ENCODE peak calls at places on chromosomes 3 and 15, in nine cellular contexts. Q is HepG2, J is tibial nerve, M is IMR-90, D is uterus, K is esophagus squamous epithelium, F is K562, N is heart left ventricle, V is stomach. Z is an unnamed sample. For H3K36me3, the result is how much of the 10 kb centered on the place peaks cover.

GRCh38 chr3:43161684-43162512 is 56.0 kb upstream of the POMGNT2 start:
- DNase-seq in Q (peak), J (no peak), M (peak), D (no peak), K (no peak), F (no peak), N (no peak), V (no peak), Z (no peak)

GRCh38 chr15:92586383-92586910 is 69.1 kb downstream of the FAM174B start:
- DNase-seq in Q (no peak), J (no peak), M (no peak), D (no peak), K (no peak), F (no peak), N (no peak), V (no peak), Z (no peak)

GRCh38 chr15:50224606-50225005 is 40.9 kb downstream of the HDC start:
- DNase-seq in Q (no peak), J (no peak), M (peak), D (no peak), K (no peak), F (no peak), N (no peak), V (no peak), Z (no peak)

GRCh38 chr3:179558742-179559364 is 3.9 kb upstream of the ACTL6A start:
- DNase-seq in Q (peak), J (peak), M (peak), D (peak), K (no peak), F (peak), N (peak), V (peak), Z (peak)

GRCh38 chr15:55247276-55247675 is 42.3 kb downstream of the RAB27A start:
- DNase-seq in Q (no peak), J (no peak), M (no peak), D (no peak), K (no peak), F (no peak), N (no peak), V (no peak), Z (no peak)

GRCh38 chr15:71651750-71652186 is 158.6 kb upstream of the NR2E3 start:
- DNase-seq in Q (peak), J (peak), M (peak), D (no peak), K (no peak), F (no peak), N (no peak), V (peak), Z (peak)

GRCh38 chr3:170207717-170208116 is 14.5 kb upstream of the PRKCI start:
- DNase-seq in Q (no peak), J (no peak), M (no peak), D (no peak), K (no peak), F (no peak), N (no peak), V (no peak), Z (no peak)

GRCh38 chr3:76199382-76199781 is 414.0 kb upstream of the ZNF717 start:
- DNase-seq in Q (no peak), J (no peak), M (no peak), D (no peak), K (no peak), F (no peak), N (no peak), V (no peak), Z (no peak)

GRCh38 chr15:89167267-89168176 is 53.9 kb downstream of the RLBP1 start:
- DNase-seq in Q (peak), J (no peak), M (peak), D (no peak), K (no peak), F (peak), N (no peak), V (peak), Z (no peak)

GRCh38 chr3:59469948-59470723 is 420.3 kb upstream of the CFAP20DC start:
- DNase-seq in Q (no peak), J (no peak), M (no peak), D (no peak), K (no peak), F (no peak), N (no peak), V (no peak), Z (no peak)

GRCh38 chr15:68830141-68830540 is 9.4 kb upstream of the ANP32A start:
- DNase-seq in Q (no peak), J (no peak), M (no peak), D (no peak), K (no peak), F (no peak), N (no peak), V (no peak), Z (no peak)

GRCh38 chr3:40593351-40593750 is 68.6 kb downstream of the ZNF621 start:
- DNase-seq in Q (no peak), J (no peak), M (no peak), D (no peak), K (no peak), F (no peak), N (no peak), V (no peak), Z (no peak)

GRCh38 chr15:45821390-45821789 is 186.6 kb downstream of the SQOR start:
- DNase-seq in Q (no peak), J (no peak), M (no peak), D (no peak), K (no peak), F (no peak), N (no peak), V (no peak), Z (no peak)

GRCh38 chr15:68383161-68384074 is 48.5 kb downstream of the ITGA11 start:
- DNase-seq in Q (peak), J (peak), M (peak), D (peak), K (no peak), F (peak), N (peak), V (peak), Z (peak)

GRCh38 chr15:39669671-39670070 is 88.8 kb downstream of the THBS1 start:
- DNase-seq in Q (no peak), J (no peak), M (no peak), D (no peak), K (no peak), F (no peak), N (no peak), V (no peak), Z (no peak)

GRCh38 chr3:72700106-72700505 is 148.1 kb downstream of the SHQ1 start:
- DNase-seq in Q (no peak), J (no peak), M (no peak), D (no peak), K (no peak), F (no peak), N (no peak), V (no peak), Z (no peak)

GRCh38 chr15:47897525-47897924 is 180.2 kb downstream of the SEMA6D start:
- DNase-seq in Q (no peak), J (no peak), M (no peak), D (no peak), K (no peak), F (no peak), N (no peak), V (no peak), Z (no peak)

GRCh38 chr3:65033577-65033976 is 345.8 kb upstream of the ADAMTS9 start:
- DNase-seq in Q (no peak), J (no peak), M (no peak), D (no peak), K (no peak), F (no peak), N (no peak), V (no peak), Z (no peak)

GRCh38 chr3:7739754-7740153 is 761.9 kb upstream of the LMCD1 start:
- DNase-seq in Q (no peak), J (no peak), M (no peak), D (no peak), K (no peak), F (no peak), N (no peak), V (no peak), Z (no peak)

GRCh38 chr3:187261541-187261969 is 30.0 kb downstream of the MASP1 start:
- DNase-seq in Q (no peak), J (no peak), M (peak), D (no peak), K (no peak), F (no peak), N (no peak), V (no peak), Z (no peak)

GRCh38 chr3:104536715-104537114 is 830.0 kb upstream of the ALCAM start:
- DNase-seq in Q (no peak), J (no peak), M (no peak), D (no peak), K (no peak), F (no peak), N (no peak), V (no peak), Z (no peak)

GRCh38 chr3:112671930-112672715 is 31.2 kb upstream of the CCDC80 start:
- DNase-seq in Q (no peak), J (no peak), M (peak), D (no peak), K (no peak), F (no peak), N (no peak), V (no peak), Z (no peak)

GRCh38 chr3:45995370-45996192 is at the start of gene FYCO1:
- DNase-seq in Q (peak), J (peak), M (peak), D (peak), K (peak), F (peak), N (peak), V (peak), Z (peak)
- TF ChIP-seq POLR2A in Q (peak), J (no peak), M (peak), D (peak), K (no peak), F (peak), N (no peak), V (no peak), Z (no peak)

GRCh38 chr15:53910852-53911251 is 67.4 kb upstream of the UNC13C start:
- DNase-seq in Q (no peak), J (no peak), M (no peak), D (no peak), K (no peak), F (no peak), N (no peak), V (peak), Z (no peak)
- H3K36me3 ChIP-seq in Q (under half), J (under half), M (under half), D (under half), K (under half), F (under half), N (under half), V (under half), Z (under half)

GRCh38 chr3:52238193-52238760 is 681 bp downstream of the TWF2 start:
- DNase-seq in Q (peak), J (no peak), M (peak), D (no peak), K (no peak), F (no peak), N (no peak), V (no peak), Z (peak)

GRCh38 chr3:52238761-52239701 is at the start of gene TWF2:
- DNase-seq in Q (peak), J (peak), M (peak), D (peak), K (no peak), F (peak), N (peak), V (peak), Z (peak)

GRCh38 chr3:52242039-52242438 is 3.1 kb upstream of the TWF2 start:
- DNase-seq in Q (no peak), J (no peak), M (no peak), D (no peak), K (no peak), F (no peak), N (no peak), V (no peak), Z (no peak)

GRCh38 chr3:52240886-52241244 is 1.9 kb upstream of the TWF2 start:
- DNase-seq in Q (no peak), J (no peak), M (no peak), D (no peak), K (no peak), F (no peak), N (no peak), V (no peak), Z (no peak)

DNA sequence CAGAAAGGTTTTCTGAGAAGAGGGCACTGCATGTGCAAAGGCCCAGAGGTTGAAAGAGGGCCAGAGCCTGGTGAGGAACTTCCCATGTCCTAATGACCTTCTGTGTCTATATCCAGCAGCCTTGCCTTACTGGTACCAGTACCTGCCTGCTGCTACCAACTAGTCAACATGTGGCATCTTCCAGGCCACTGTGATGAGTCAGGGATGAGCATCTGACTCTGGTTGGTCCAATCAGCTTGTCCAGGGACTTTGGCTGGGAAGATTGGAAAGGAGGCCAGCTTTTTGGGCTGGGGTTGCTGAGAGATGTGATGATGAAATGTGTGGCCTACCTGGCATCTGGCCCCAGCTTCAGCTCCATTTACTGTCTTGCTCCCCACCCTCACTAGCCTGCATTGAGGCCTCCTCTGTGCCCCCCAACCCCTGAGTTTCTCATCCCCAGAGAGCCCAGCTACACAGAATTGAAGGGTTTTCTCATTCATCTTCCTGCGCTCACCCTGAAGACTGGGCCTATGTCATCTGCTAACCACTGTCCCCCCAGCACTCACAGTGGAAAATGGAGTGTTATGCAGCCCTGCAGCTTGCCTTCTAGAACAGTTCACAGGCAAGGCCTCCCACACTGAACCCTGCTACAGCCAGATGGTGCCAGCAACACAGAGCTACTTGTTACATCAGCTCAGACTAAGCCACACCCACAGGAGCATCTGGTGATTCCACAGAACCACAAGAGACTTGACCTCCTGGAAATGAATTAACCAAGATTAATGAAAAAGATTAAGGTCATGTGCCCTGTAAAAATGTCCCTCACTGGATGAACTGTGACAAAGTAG is 1.3 kb upstream of the TWF2 start:
- DNase-seq in Q (peak), J (peak), M (peak), D (peak), K (no peak), F (peak), N (peak), V (no peak), Z (peak)
- TF ChIP-seq POLR2A in Q (no peak), J (no peak), M (no peak), D (no peak), K (no peak), F (peak), N (no peak), V (no peak), Z (peak)

GRCh38 chr3:45729614-45730013 is 40.4 kb downstream of the SACM1L start:
- DNase-seq in Q (no peak), J (no peak), M (no peak), D (no peak), K (no peak), F (no peak), N (no peak), V (no peak), Z (no peak)
- H3K36me3 ChIP-seq in Q (under half), J (under half), M (under half), D (under half), K (under half), F (half or more), N (half or more), V (half or more), Z (under half)

DNA sequence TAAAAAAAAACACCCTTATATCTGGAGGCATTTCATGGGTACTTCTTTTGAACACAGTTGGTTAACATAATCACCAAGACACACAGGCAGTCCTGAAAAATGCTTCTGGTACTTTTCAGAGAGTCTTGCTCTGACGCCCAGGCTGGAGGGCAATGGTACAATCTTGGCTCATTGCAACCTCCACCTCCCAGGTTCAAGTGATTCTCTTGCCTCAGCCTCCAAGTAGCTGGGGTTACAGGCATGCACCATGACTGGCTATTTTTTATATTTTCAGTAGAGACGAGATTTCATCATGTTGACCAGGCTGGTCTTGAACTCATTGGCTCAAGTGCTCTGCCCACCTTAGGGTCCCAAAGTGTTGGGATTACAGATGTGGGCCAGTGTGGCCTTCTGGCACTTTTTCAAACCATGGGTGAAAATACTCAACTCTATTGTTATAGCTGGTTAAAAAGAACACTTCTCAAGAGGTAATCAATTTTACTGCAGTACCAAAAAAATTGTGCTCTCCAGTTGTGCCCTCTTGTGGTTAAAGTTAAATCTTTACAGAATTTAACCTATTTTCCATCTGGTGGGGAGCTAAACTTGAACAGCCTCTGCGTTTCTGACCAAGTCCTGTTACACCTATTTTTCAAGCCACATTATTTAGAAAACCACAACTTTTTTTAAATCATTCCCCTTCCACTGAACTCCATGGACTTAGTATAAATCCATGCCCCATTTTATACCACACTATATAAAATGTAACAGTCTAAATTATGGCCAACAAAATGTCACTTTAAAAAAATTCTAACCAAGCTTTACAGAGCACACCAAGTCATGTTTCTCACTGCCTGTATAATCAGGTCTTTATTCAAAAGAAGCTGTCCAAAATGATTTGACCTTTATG is 1.2 kb upstream of the SNAPC5 start:
- DNase-seq in Q (peak), J (no peak), M (peak), D (no peak), K (no peak), F (no peak), N (no peak), V (no peak), Z (peak)
- TF ChIP-seq POLR2A in Q (peak), J (no peak), M (no peak), D (no peak), K (no peak), F (peak), N (no peak), V (no peak), Z (no peak)

DNA sequence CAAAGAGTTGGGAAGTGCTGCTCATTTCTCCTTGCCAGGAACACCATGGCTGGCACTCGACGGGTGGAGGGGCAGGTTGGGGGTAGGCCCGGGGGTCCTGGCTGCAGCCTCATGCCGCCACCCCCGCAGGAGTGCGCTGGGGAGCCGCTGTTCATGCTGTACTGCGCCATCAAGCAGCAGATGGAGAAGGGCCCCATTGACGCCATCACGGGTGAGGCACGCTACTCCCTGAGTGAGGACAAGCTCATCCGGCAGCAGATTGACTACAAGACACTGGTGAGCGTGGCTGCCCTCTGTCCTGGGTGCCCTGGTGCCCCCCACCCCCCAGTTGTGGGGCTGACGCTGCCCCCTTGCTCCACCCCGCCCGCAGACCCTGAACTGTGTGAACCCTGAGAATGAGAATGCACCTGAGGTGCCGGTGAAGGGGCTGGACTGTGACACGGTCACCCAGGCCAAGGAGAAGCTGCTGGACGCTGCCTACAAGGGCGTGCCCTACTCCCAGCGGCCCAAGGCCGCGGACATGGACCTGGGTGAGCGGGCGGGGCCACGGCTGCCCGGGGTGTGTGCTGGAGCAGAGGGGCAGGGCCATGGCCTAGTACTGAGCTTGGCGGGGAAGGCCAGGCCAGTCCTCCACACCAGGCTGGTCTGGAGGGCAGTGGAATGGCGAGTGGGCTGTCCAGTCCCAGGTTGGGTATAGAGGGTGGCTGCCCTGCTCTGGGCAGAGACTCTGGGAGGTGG is 45.1 kb downstream of the PLXNA1 start:
- DNase-seq in Q (no peak), J (no peak), M (no peak), D (no peak), K (no peak), F (no peak), N (no peak), V (peak), Z (peak)
- H3K36me3 ChIP-seq in Q (under half), J (under half), M (half or more), D (under half), K (under half), F (half or more), N (under half), V (half or more), Z (under half)

GRCh38 chr3:49341996-49342395 is 2.1 kb upstream of the USP4 start:
- DNase-seq in Q (no peak), J (no peak), M (no peak), D (no peak), K (no peak), F (no peak), N (no peak), V (no peak), Z (no peak)

GRCh38 chr3:49339593-49339946 is 283 bp downstream of the USP4 start:
- DNase-seq in Q (peak), J (no peak), M (no peak), D (peak), K (no peak), F (peak), N (peak), V (no peak), Z (peak)

GRCh38 chr3:49343163-49343562 is 3.3 kb upstream of the USP4 start:
- DNase-seq in Q (no peak), J (no peak), M (no peak), D (no peak), K (no peak), F (no peak), N (no peak), V (no peak), Z (no peak)

GRCh38 chr3:49339947-49340800 is at the start of gene USP4:
- DNase-seq in Q (peak), J (peak), M (peak), D (peak), K (peak), F (peak), N (peak), V (peak), Z (peak)
- TF ChIP-seq POLR2A in Q (peak), J (peak), M (peak), D (peak), K (no peak), F (peak), N (no peak), V (peak), Z (peak)

GRCh38 chr3:185927501-185928200 is 10.2 kb downstream of the TRA2B start:
- DNase-seq in Q (peak), J (no peak), M (no peak), D (no peak), K (no peak), F (no peak), N (no peak), V (no peak), Z (no peak)
- H3K36me3 ChIP-seq in Q (half or more), J (under half), M (under half), D (under half), K (under half), F (half or more), N (half or more), V (under half), Z (under half)

GRCh38 chr3:14431928-14432834 is 29.8 kb downstream of the SLC6A6 start:
- DNase-seq in Q (peak), J (peak), M (peak), D (peak), K (peak), F (peak), N (peak), V (peak), Z (peak)
- TF ChIP-seq POLR2A in Q (no peak), J (no peak), M (no peak), D (no peak), K (no peak), F (peak), N (no peak), V (no peak), Z (no peak)

Z was measured in testis.